ENCODE peak calls at places on chromosomes 7 and 10, in six cellular contexts. Z is A549, S is dorsolateral prefrontal cortex, U is breast epithelium, W is coronary artery, D is osteoblast. H is an unnamed sample.

GRCh38 chr10:115951242-115951641 is 321.8 kb downstream of the GFRA1 start:
- DNase-seq in U (no peak), W (no peak), S (no peak), Z (no peak), D (no peak), H (no peak)

GRCh38 chr10:4249841-4250496 is 465.0 kb upstream of the KLF6 start:
- DNase-seq in Z (no peak), U (peak), S (no peak), D (no peak), W (no peak), H (no peak)

GRCh38 chr10:27723436-27723835 is 22.2 kb downstream of the MKX start:
- DNase-seq in W (no peak), S (no peak), U (no peak), D (peak), Z (no peak), H (no peak)

GRCh38 chr7:63047546-63047945 is 951.1 kb upstream of the ZNF722 start:
- DNase-seq in Z (no peak), S (no peak), U (no peak), D (no peak), W (no peak), H (no peak)

GRCh38 chr7:1548438-1548831 is 7.6 kb downstream of the TMEM184A start:
- DNase-seq in W (peak), Z (peak), S (no peak), U (no peak), D (no peak), H (no peak)

GRCh38 chr10:13528875-13529713 is at the start of gene BEND7:
- DNase-seq in U (no peak), D (peak), S (no peak), Z (peak), W (no peak), H (peak)

GRCh38 chr7:27160546-27161213 is 4.2 kb upstream of the HOXA7 start:
- DNase-seq in S (peak), W (peak), D (peak), U (peak), Z (peak), H (peak)

GRCh38 chr7:1346533-1346805 is 112.8 kb downstream of the MICALL2 start:
- DNase-seq in W (no peak), Z (no peak), S (no peak), D (no peak), U (no peak), H (no peak)

GRCh38 chr7:151157645-151158329 is 9.7 kb downstream of the GBX1 start:
- DNase-seq in W (no peak), D (no peak), U (no peak), Z (peak), S (no peak), H (no peak)

GRCh38 chr10:30403494-30403893 is 30.5 kb upstream of the MAP3K8 start:
- DNase-seq in D (no peak), Z (no peak), W (no peak), S (no peak), U (no peak), H (no peak)

GRCh38 chr10:122955892-122956291 is 1.9 kb upstream of the C10orf88 start:
- DNase-seq in U (no peak), S (no peak), D (no peak), W (no peak), Z (no peak), H (no peak)

GRCh38 chr10:127018298-127018650 is 113.0 kb downstream of the DOCK1 start:
- DNase-seq in W (no peak), S (no peak), U (no peak), D (no peak), Z (no peak), H (no peak)

GRCh38 chr7:151814400-151814914 is 62.5 kb downstream of the PRKAG2 start:
- DNase-seq in Z (no peak), W (no peak), U (no peak), D (no peak), S (peak), H (no peak)

GRCh38 chr10:91251430-91252056 is 31.1 kb downstream of the PCGF5 start:
- DNase-seq in S (peak), W (no peak), D (no peak), U (peak), Z (peak), H (no peak)

GRCh38 chr7:79984210-79984609 is 150.4 kb upstream of the GNAI1 start:
- DNase-seq in S (no peak), Z (no peak), U (no peak), D (no peak), W (no peak), H (no peak)

GRCh38 chr10:34323197-34323596 is 491.9 kb downstream of the PARD3 start:
- DNase-seq in W (no peak), S (no peak), D (no peak), Z (no peak), U (no peak), H (no peak)

GRCh38 chr7:51058764-51059163 is 257.8 kb downstream of the COBL start:
- DNase-seq in W (no peak), Z (no peak), U (no peak), S (no peak), D (no peak), H (no peak)

GRCh38 chr7:155965010-155965409 is 152.7 kb upstream of the SHH start:
- DNase-seq in Z (no peak), S (no peak), D (no peak), W (no peak), U (peak), H (no peak)

GRCh38 chr10:80537086-80537704 is 507 bp upstream of the SH2D4B start:
- DNase-seq in S (no peak), Z (no peak), W (peak), U (no peak), D (peak), H (no peak)

GRCh38 chr7:7595451-7595850 is 28.8 kb downstream of the MIOS start:
- DNase-seq in U (no peak), Z (peak), W (no peak), S (no peak), D (peak), H (no peak)

GRCh38 chr10:22579826-22580225 is 134.6 kb downstream of the PIP4K2A start:
- DNase-seq in S (no peak), W (no peak), Z (no peak), D (no peak), U (no peak), H (no peak)

GRCh38 chr7:69674701-69675182 is 76.5 kb downstream of the AUTS2 start:
- DNase-seq in D (no peak), U (no peak), Z (no peak), W (no peak), S (no peak), H (no peak)

GRCh38 chr7:113389247-113389646 is 270.9 kb upstream of the SMIM30 start:
- DNase-seq in Z (no peak), W (no peak), D (no peak), S (no peak), U (no peak), H (no peak)

GRCh38 chr10:6064119-6064518 is 2.0 kb upstream of the IL2RA start:
- DNase-seq in Z (no peak), S (no peak), W (peak), U (no peak), D (no peak), H (no peak)

GRCh38 chr10:16105082-16105481 is 244.8 kb upstream of the MINDY3 start:
- DNase-seq in D (no peak), S (no peak), Z (no peak), W (no peak), U (no peak), H (no peak)

GRCh38 chr10:118483496-118483895 is 112.0 kb downstream of the PRLHR start:
- DNase-seq in D (no peak), S (no peak), Z (peak), W (no peak), U (no peak), H (no peak)

GRCh38 chr7:29557954-29558353 is 5.7 kb upstream of the PRR15 start:
- DNase-seq in Z (peak), D (peak), U (no peak), S (no peak), W (no peak), H (no peak)

GRCh38 chr10:100103581-100103980 is 21.9 kb upstream of the CPN1 start:
- DNase-seq in S (no peak), Z (no peak), U (no peak), W (no peak), D (no peak), H (no peak)

GRCh38 chr7:463362-464176 is 56.1 kb downstream of the PDGFA start:
- DNase-seq in Z (no peak), D (no peak), W (no peak), U (no peak), S (peak), H (no peak)

GRCh38 chr10:93876391-93876790 is 17.4 kb upstream of the SLC35G1 start:
- DNase-seq in D (no peak), Z (no peak), W (no peak), U (no peak), S (no peak), H (no peak)

GRCh38 chr7:22726849-22727792 is at the start of gene IL6:
- DNase-seq in D (peak), U (peak), Z (peak), S (peak), W (peak), H (no peak)

GRCh38 chr10:131856441-131857094 is 44.2 kb upstream of the PPP2R2D start:
- DNase-seq in W (no peak), D (no peak), Z (no peak), U (no peak), S (peak), H (no peak)

GRCh38 chr10:77351386-77351785 is 286.2 kb downstream of the KCNMA1 start:
- DNase-seq in Z (no peak), U (no peak), S (no peak), D (peak), W (no peak), H (no peak)

GRCh38 chr7:143499743-143500348 is 22.2 kb downstream of the TAS2R41 start:
- DNase-seq in S (no peak), D (no peak), W (no peak), Z (no peak), U (no peak), H (no peak)

GRCh38 chr7:102331536-102332275 is 24.5 kb downstream of the SPDYE6 start:
- DNase-seq in W (no peak), D (peak), U (no peak), Z (no peak), S (no peak), H (no peak)

GRCh38 chr7:98119257-98119918 is 12.7 kb downstream of the LMTK2 start:
- DNase-seq in W (no peak), U (no peak), Z (peak), S (no peak), D (peak), H (no peak)

GRCh38 chr7:157466473-157467261 is 129.9 kb downstream of the DNAJB6 start:
- DNase-seq in Z (no peak), S (no peak), D (peak), W (no peak), U (no peak), H (no peak)
- TF ChIP-seq CTCF in Z (no peak), S (no peak), D (no peak), W (no peak), U (no peak), H (no peak)

DNA sequence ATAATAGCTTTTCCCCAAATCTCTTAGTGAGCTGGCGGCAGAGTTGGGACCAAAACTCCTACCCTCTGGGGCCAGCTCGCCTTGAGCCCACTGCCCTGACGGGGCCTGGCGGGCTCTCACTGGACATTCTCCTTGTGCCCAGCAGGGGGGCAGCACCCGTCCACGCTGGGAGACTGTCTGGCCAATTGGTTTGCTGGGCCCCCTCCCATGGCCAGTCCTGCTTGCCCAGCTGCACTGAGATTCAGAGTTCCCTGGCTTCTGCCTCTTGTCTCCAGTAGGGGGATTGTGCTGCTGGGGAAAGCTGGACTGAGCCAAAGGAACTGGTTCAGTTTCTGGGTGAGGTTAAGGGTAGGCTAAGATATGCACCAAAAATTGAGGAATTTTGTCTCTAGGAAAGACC is 59.8 kb downstream of the RAMP3 start:
- DNase-seq in S (no peak), U (no peak), Z (peak), D (no peak), W (no peak), H (no peak)
- TF ChIP-seq CTCF in S (no peak), U (no peak), Z (peak), D (peak), W (no peak), H (no peak)

GRCh38 chr7:44096326-44096881 is 7.7 kb upstream of the AEBP1 start:
- DNase-seq in D (no peak), S (no peak), Z (no peak), W (no peak), U (no peak), H (no peak)
- TF ChIP-seq CTCF in D (no peak), S (no peak), Z (no peak), W (no peak), U (no peak), H (no peak)

GRCh38 chr7:33739286-33739685 is 166.1 kb upstream of the BMPER start:
- DNase-seq in U (no peak), S (no peak), W (no peak), D (no peak), Z (no peak), H (no peak)
- TF ChIP-seq CTCF in U (no peak), S (no peak), W (no peak), D (no peak), Z (no peak), H (no peak)

DNA sequence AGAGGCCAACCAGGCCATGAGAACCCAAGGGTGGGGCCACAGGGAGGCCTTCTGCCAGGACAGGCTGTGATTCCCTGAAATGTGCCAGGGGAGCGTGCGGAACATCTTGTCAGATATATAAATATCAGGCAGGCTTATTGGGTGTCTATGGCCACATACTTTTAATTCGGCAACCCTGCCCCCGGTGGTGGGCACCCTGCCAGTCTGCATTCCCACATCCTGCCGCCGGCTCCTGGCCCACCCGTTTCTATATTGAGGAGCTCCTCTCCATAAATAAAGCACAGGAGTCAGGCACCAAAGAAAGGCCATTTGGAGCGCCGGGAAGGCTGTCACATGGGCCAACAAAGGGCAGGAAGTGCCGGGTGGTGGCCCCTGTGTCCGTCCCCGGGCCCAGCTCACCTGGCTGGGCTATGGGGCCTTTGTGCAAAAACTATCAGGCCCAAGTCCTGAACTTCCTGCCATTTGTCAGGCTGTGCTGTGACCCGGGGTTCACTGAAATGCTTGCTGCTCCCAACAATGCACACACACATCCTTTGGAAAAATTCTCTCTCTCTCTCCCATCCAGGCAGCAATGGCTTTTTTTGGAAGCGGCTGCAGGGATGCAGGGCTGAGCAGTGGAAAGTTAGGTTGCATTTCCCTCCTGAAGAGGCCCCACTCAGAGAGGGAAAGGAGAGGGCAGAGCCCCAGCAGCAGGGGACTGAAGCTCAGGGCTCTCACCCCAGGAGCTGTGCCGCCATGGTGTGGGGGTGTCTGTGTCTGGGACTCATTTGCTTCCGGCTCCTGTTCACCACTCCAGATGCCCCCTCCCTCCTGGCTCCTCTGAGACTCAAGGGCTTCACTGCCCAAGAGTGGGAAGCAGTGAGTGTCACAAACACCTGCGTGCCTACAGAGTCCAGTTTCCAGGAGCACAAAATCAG is 25.1 kb upstream of the PODXL start:
- DNase-seq in U (peak), S (no peak), Z (no peak), W (no peak), D (no peak), H (no peak)
- TF ChIP-seq CTCF in U (no peak), S (no peak), Z (no peak), W (no peak), D (no peak), H (no peak)

GRCh38 chr7:95478139-95479037 is 7.4 kb upstream of the ASB4 start:
- DNase-seq in D (no peak), S (peak), Z (peak), W (no peak), U (no peak), H (no peak)
- TF ChIP-seq CTCF in D (peak), S (peak), Z (peak), W (peak), U (no peak), H (no peak)

H was measured in D721Med.